ENCODE peak calls at places on chromosome 21, in seven cellular contexts. One of them, this sample, is unnamed.
A peak's percentile ranks its signal among the peaks of the same experiment; 100 is the strongest.

GRCh38 chr21:38136201-38136600 is 120.6 kb upstream of the KCNJ15 start:
- DNase-seq in uterus: no peak
- DNase-seq in breast epithelium: no peak
- DNase-seq in fibroblast of pulmonary artery: peak; percentile 22
- DNase-seq in bronchial epithelial cell: peak; percentile 37
- DNase-seq in PC-3: peak; percentile 46
- DNase-seq in esophagus muscularis mucosa: no peak
- DNase-seq in this sample: no peak

GRCh38 chr21:45990049-45990711 is 8.6 kb downstream of the COL6A1 start:
- DNase-seq in breast epithelium: no peak
- DNase-seq in uterus: peak; percentile 17
- DNase-seq in PC-3: no peak
- DNase-seq in bronchial epithelial cell: no peak
- DNase-seq in esophagus muscularis mucosa: no peak
- DNase-seq in fibroblast of pulmonary artery: no peak
- DNase-seq in this sample: no peak

GRCh38 chr21:31284797-31285397 is 59.2 kb downstream of the TIAM1 start:
- DNase-seq in bronchial epithelial cell: peak; percentile 55
- DNase-seq in uterus: no peak
- DNase-seq in fibroblast of pulmonary artery: peak; percentile 55
- DNase-seq in esophagus muscularis mucosa: no peak
- DNase-seq in PC-3: no peak
- DNase-seq in breast epithelium: no peak
- DNase-seq in this sample: no peak

GRCh38 chr21:31873696-31874599 is 1.1 kb downstream of the HUNK start:
- DNase-seq in bronchial epithelial cell: no peak
- DNase-seq in uterus: peak; percentile 53
- DNase-seq in esophagus muscularis mucosa: no peak
- DNase-seq in fibroblast of pulmonary artery: no peak
- DNase-seq in breast epithelium: no peak
- DNase-seq in PC-3: peak; percentile 16
- DNase-seq in this sample: peak; percentile 70

GRCh38 chr21:17585875-17586450 is 26.7 kb downstream of the BTG3 start:
- DNase-seq in breast epithelium: no peak
- DNase-seq in uterus: no peak
- DNase-seq in esophagus muscularis mucosa: no peak
- DNase-seq in PC-3: peak; percentile 73
- DNase-seq in fibroblast of pulmonary artery: peak; percentile 71
- DNase-seq in bronchial epithelial cell: peak; percentile 50
- DNase-seq in this sample: peak; percentile 23

GRCh38 chr21:44857127-44857892 is 16.2 kb downstream of the PTTG1IP start:
- DNase-seq in PC-3: no peak
- DNase-seq in fibroblast of pulmonary artery: no peak
- DNase-seq in bronchial epithelial cell: no peak
- DNase-seq in uterus: no peak
- DNase-seq in breast epithelium: no peak
- DNase-seq in esophagus muscularis mucosa: no peak
- DNase-seq in this sample: no peak

GRCh38 chr21:32496536-32496935 is 84.0 kb downstream of the EVA1C start:
- DNase-seq in fibroblast of pulmonary artery: no peak
- DNase-seq in esophagus muscularis mucosa: no peak
- DNase-seq in uterus: no peak
- DNase-seq in breast epithelium: no peak
- DNase-seq in bronchial epithelial cell: no peak
- DNase-seq in PC-3: no peak
- DNase-seq in this sample: no peak

GRCh38 chr21:26280715-26281310 is 110.2 kb upstream of the APP start:
- DNase-seq in bronchial epithelial cell: peak; percentile 37
- DNase-seq in PC-3: peak; percentile 19
- DNase-seq in uterus: no peak
- DNase-seq in esophagus muscularis mucosa: no peak
- DNase-seq in fibroblast of pulmonary artery: no peak
- DNase-seq in breast epithelium: no peak
- DNase-seq in this sample: no peak

GRCh38 chr21:45935628-45936027 is 45.9 kb upstream of the COL6A1 start:
- DNase-seq in bronchial epithelial cell: no peak
- DNase-seq in esophagus muscularis mucosa: no peak
- DNase-seq in PC-3: no peak
- DNase-seq in fibroblast of pulmonary artery: peak; percentile 65
- DNase-seq in breast epithelium: no peak
- DNase-seq in uterus: no peak
- DNase-seq in this sample: no peak

GRCh38 chr21:45556645-45557601 is 14.7 kb upstream of the SLC19A1 start:
- DNase-seq in uterus: no peak
- DNase-seq in PC-3: no peak
- DNase-seq in bronchial epithelial cell: no peak
- DNase-seq in breast epithelium: no peak
- DNase-seq in esophagus muscularis mucosa: no peak
- DNase-seq in fibroblast of pulmonary artery: no peak
- DNase-seq in this sample: no peak

DNA sequence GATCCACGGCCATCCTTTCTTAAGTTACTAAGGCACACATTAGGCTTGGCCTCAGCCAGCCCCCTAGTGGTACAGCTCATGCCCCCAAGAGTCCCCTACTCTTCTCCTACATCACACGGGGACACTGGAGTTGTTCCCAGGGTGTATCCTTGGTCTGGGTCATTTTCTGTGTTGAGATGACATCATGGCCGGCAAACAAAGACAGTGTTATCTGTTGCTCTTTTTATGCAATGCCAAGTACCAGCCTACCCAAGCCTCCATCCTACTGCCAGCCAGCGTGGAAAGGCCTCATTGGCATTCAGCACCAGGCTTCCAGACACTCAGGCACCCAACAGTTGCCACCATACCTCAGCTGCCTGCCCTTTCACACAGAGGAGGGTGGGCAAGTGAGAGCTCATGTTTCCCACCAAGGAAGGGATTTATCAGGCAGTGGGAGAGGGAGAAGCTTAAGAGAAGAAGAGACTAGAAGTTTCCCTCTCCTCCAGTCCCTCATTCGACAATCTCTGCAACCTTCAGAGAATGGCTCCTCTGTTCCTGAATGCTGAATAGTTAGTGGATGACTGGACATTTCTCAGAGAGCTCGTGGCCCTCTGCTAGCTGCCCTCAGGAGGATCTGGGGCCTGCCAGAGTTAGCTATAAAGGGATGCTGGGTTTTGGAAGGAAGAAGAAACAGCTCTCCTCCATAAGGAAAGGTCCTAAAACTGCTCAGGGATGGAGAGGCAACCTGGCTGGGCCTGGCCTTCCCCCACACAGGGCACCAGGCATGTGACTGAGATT is 17.7 kb downstream of the CBR1 start:
- DNase-seq in esophagus muscularis mucosa: no peak
- DNase-seq in uterus: no peak
- DNase-seq in PC-3: no peak
- DNase-seq in bronchial epithelial cell: no peak
- DNase-seq in fibroblast of pulmonary artery: no peak
- DNase-seq in breast epithelium: no peak
- DNase-seq in this sample: no peak
- TF ChIP-seq CTCF in esophagus muscularis mucosa: no peak
- TF ChIP-seq CTCF in uterus: no peak
- TF ChIP-seq CTCF in PC-3: peak; percentile 27
- TF ChIP-seq CTCF in bronchial epithelial cell: no peak
- TF ChIP-seq CTCF in fibroblast of pulmonary artery: no peak
- TF ChIP-seq CTCF in breast epithelium: no peak
- TF ChIP-seq CTCF in this sample: no peak

GRCh38 chr21:40847956-40848355 is 998 bp upstream of the DSCAM start:
- DNase-seq in PC-3: no peak
- DNase-seq in esophagus muscularis mucosa: peak; percentile 66
- DNase-seq in fibroblast of pulmonary artery: no peak
- DNase-seq in bronchial epithelial cell: no peak
- DNase-seq in uterus: no peak
- DNase-seq in breast epithelium: no peak
- DNase-seq in this sample: no peak
- TF ChIP-seq CTCF in PC-3: no peak
- TF ChIP-seq CTCF in esophagus muscularis mucosa: no peak
- TF ChIP-seq CTCF in fibroblast of pulmonary artery: no peak
- TF ChIP-seq CTCF in bronchial epithelial cell: no peak
- TF ChIP-seq CTCF in uterus: no peak
- TF ChIP-seq CTCF in breast epithelium: no peak
- TF ChIP-seq CTCF in this sample: no peak

GRCh38 chr21:43816611-43817071 is 27.3 kb downstream of the RRP1 start:
- DNase-seq in uterus: no peak
- DNase-seq in breast epithelium: no peak
- DNase-seq in fibroblast of pulmonary artery: no peak
- DNase-seq in esophagus muscularis mucosa: no peak
- DNase-seq in PC-3: no peak
- DNase-seq in bronchial epithelial cell: no peak
- DNase-seq in this sample: no peak
- TF ChIP-seq CTCF in uterus: no peak
- TF ChIP-seq CTCF in breast epithelium: no peak
- TF ChIP-seq CTCF in fibroblast of pulmonary artery: no peak
- TF ChIP-seq CTCF in esophagus muscularis mucosa: no peak
- TF ChIP-seq CTCF in PC-3: peak; percentile 38
- TF ChIP-seq CTCF in bronchial epithelial cell: no peak
- TF ChIP-seq CTCF in this sample: no peak

GRCh38 chr21:33894736-33895288 is 20.8 kb downstream of the ATP5PO start:
- DNase-seq in fibroblast of pulmonary artery: peak; percentile 92
- DNase-seq in bronchial epithelial cell: peak; percentile 75
- DNase-seq in uterus: peak; percentile 81
- DNase-seq in breast epithelium: peak; percentile 35
- DNase-seq in esophagus muscularis mucosa: peak; percentile 94
- DNase-seq in PC-3: peak; percentile 90
- DNase-seq in this sample: peak; percentile 83
- TF ChIP-seq CTCF in fibroblast of pulmonary artery: peak; percentile 91
- TF ChIP-seq CTCF in bronchial epithelial cell: peak; percentile 79
- TF ChIP-seq CTCF in uterus: peak; percentile 82
- TF ChIP-seq CTCF in breast epithelium: no peak
- TF ChIP-seq CTCF in esophagus muscularis mucosa: peak; percentile 66
- TF ChIP-seq CTCF in PC-3: peak; percentile 83
- TF ChIP-seq CTCF in this sample: peak; percentile 39

GRCh38 chr21:16145052-16145451 is 415.3 kb downstream of the USP25 start:
- DNase-seq in PC-3: no peak
- DNase-seq in breast epithelium: no peak
- DNase-seq in esophagus muscularis mucosa: no peak
- DNase-seq in uterus: no peak
- DNase-seq in fibroblast of pulmonary artery: no peak
- DNase-seq in bronchial epithelial cell: no peak
- DNase-seq in this sample: no peak
- TF ChIP-seq CTCF in PC-3: no peak
- TF ChIP-seq CTCF in breast epithelium: no peak
- TF ChIP-seq CTCF in esophagus muscularis mucosa: no peak
- TF ChIP-seq CTCF in uterus: no peak
- TF ChIP-seq CTCF in fibroblast of pulmonary artery: no peak
- TF ChIP-seq CTCF in bronchial epithelial cell: no peak
- TF ChIP-seq CTCF in this sample: no peak

DNA sequence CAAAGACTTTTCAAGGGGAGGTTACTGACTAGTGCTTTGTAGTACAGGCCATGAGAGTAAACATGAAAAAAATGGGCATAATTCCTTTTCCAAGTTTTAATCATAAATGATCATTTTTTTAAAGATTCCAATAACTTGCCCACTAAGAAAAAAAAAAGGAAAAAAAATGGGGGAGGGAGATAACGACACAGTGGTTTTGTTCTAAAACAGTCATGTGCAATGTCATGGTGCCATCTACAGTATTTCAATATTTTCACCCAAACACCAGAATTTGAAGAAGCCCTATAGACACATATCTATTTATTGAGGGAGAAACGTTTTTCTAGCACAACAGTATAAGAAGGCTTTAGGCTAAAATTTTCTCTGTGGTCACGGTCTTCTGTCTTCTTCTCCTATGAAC is 250.2 kb downstream of the LTN1 start:
- DNase-seq in PC-3: peak; percentile 75
- DNase-seq in breast epithelium: no peak
- DNase-seq in esophagus muscularis mucosa: no peak
- DNase-seq in bronchial epithelial cell: peak; percentile 52
- DNase-seq in uterus: no peak
- DNase-seq in fibroblast of pulmonary artery: peak; percentile 78
- DNase-seq in this sample: no peak
- TF ChIP-seq CTCF in PC-3: peak; percentile 85
- TF ChIP-seq CTCF in breast epithelium: no peak
- TF ChIP-seq CTCF in esophagus muscularis mucosa: peak; percentile 19
- TF ChIP-seq CTCF in bronchial epithelial cell: peak; percentile 25
- TF ChIP-seq CTCF in uterus: peak; percentile 23
- TF ChIP-seq CTCF in fibroblast of pulmonary artery: peak; percentile 41
- TF ChIP-seq CTCF in this sample: no peak

GRCh38 chr21:42360317-42360716 is 6.0 kb downstream of the TFF1 start:
- DNase-seq in uterus: no peak
- DNase-seq in esophagus muscularis mucosa: no peak
- DNase-seq in PC-3: peak; percentile 25
- DNase-seq in fibroblast of pulmonary artery: no peak
- DNase-seq in breast epithelium: no peak
- DNase-seq in bronchial epithelial cell: no peak
- DNase-seq in this sample: no peak
- TF ChIP-seq CTCF in uterus: no peak
- TF ChIP-seq CTCF in esophagus muscularis mucosa: no peak
- TF ChIP-seq CTCF in PC-3: peak; percentile 72
- TF ChIP-seq CTCF in fibroblast of pulmonary artery: no peak
- TF ChIP-seq CTCF in breast epithelium: no peak
- TF ChIP-seq CTCF in bronchial epithelial cell: no peak
- TF ChIP-seq CTCF in this sample: no peak

DNA sequence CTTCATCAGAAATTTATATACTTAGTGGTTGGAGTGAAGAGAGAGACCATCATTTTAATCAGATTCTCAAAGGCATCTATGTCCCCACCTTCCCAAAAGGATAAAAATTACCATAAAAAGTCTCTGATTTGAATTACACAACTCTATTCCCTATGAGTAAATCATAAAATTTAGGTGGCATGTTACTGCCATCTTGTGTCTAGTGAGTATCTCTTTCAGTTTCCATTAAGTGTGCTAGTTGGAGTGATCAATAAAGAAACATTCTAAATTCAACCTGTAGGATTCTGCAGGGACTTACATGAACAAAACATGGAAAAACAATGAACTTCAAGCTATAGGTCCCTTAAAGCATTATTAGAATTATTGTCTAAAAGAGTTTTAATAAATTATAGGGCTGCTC is 655.4 kb downstream of the LTN1 start:
- DNase-seq in bronchial epithelial cell: peak; percentile 61
- DNase-seq in breast epithelium: no peak
- DNase-seq in fibroblast of pulmonary artery: peak; percentile 83
- DNase-seq in esophagus muscularis mucosa: no peak
- DNase-seq in PC-3: peak; percentile 82
- DNase-seq in uterus: no peak
- DNase-seq in this sample: no peak
- TF ChIP-seq CTCF in bronchial epithelial cell: peak; percentile 28
- TF ChIP-seq CTCF in breast epithelium: no peak
- TF ChIP-seq CTCF in fibroblast of pulmonary artery: peak; percentile 50
- TF ChIP-seq CTCF in esophagus muscularis mucosa: peak; percentile 35
- TF ChIP-seq CTCF in PC-3: peak; percentile 76
- TF ChIP-seq CTCF in uterus: peak; percentile 34
- TF ChIP-seq CTCF in this sample: no peak

DNA sequence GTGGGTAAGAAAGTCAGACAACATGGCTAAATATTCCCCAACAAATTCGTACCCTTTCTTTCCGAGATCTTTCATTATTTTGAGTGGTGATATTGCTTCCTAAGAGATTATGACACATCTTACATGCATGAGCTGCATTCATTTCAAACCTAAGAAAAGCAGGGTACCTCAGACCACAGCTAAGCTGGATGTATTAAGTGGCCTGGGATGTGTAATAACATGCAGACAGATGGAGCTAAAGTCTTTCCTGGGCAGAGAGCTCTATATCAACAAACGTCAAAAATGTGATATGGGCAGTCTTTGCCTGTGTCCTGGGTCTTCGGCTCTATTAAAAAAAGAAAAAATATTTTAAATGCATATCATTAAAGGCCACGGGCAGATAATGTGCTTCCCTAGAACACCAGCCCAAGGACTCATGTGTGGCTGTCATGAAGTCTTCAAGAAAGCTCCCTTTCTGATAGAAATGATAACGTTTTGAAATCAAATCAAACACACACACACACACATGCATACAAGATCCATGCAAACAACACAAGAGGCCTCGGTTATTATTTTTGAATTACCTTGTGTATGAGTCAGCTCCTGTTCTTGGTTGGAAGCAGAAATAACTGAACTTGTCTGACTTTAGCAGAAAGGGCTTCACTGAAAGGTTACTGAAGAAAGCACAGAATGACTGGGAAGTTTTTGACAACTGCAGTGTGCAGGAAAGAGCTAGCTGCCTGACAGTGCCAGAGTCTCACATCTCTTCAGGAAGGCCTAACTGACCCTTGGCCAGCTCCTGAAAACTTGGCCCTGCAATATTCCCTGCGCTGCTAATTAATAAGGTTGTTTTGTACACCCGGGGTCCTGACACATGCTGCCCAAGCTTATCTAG is 231.2 kb downstream of the DSCAM start:
- DNase-seq in fibroblast of pulmonary artery: no peak
- DNase-seq in PC-3: no peak
- DNase-seq in uterus: no peak
- DNase-seq in bronchial epithelial cell: peak; percentile 51
- DNase-seq in breast epithelium: no peak
- DNase-seq in esophagus muscularis mucosa: no peak
- DNase-seq in this sample: no peak
- TF ChIP-seq CTCF in fibroblast of pulmonary artery: no peak
- TF ChIP-seq CTCF in PC-3: no peak
- TF ChIP-seq CTCF in uterus: no peak
- TF ChIP-seq CTCF in bronchial epithelial cell: no peak
- TF ChIP-seq CTCF in breast epithelium: no peak
- TF ChIP-seq CTCF in esophagus muscularis mucosa: no peak
- TF ChIP-seq CTCF in this sample: no peak

This sample was measured in GM13976.